ENCODE peak calls at places on chromosome 5, in seven cellular contexts. B is fibroblast of the aortic adventitia, R is AG04450, P is cardiac muscle cell, M is pancreas, T is B cell, S is endothelial cell. F is an unnamed sample.

GRCh38 chr5:56440871-56441740 is 208.0 kb upstream of the ANKRD55 start:
- DNase-seq in B (peak), P (no peak), T (no peak), S (no peak), M (no peak), R (peak), F (peak)

GRCh38 chr5:65871182-65871581 is 55.2 kb upstream of the ERBIN start:
- DNase-seq in T (no peak), R (no peak), S (no peak), B (peak), P (no peak), M (no peak), F (no peak)

GRCh38 chr5:58066557-58066956 is 393.3 kb downstream of the PLK2 start:
- DNase-seq in B (no peak), S (no peak), P (no peak), M (no peak), T (no peak), R (no peak), F (no peak)

GRCh38 chr5:121993191-121993590 is 31.4 kb downstream of the SRFBP1 start:
- DNase-seq in B (no peak), M (no peak), S (no peak), T (no peak), P (no peak), R (no peak), F (no peak)

GRCh38 chr5:54526604-54527359 is 9.2 kb downstream of the SNX18 start:
- DNase-seq in M (no peak), R (no peak), P (no peak), T (no peak), S (no peak), B (no peak), F (no peak)

GRCh38 chr5:172820046-172820767 is 13.8 kb upstream of the ERGIC1 start:
- DNase-seq in P (no peak), B (peak), S (no peak), T (no peak), M (no peak), R (no peak), F (peak)

GRCh38 chr5:177297922-177298321 is 5.6 kb downstream of the RAB24 start:
- DNase-seq in T (no peak), P (no peak), S (no peak), M (no peak), R (no peak), B (no peak), F (no peak)

GRCh38 chr5:72133212-72133990 is 26.1 kb downstream of the MAP1B start:
- DNase-seq in P (no peak), M (no peak), T (no peak), S (no peak), R (no peak), B (peak), F (no peak)

GRCh38 chr5:17394086-17394485 is 103.9 kb upstream of the TAF11L2 start:
- DNase-seq in R (no peak), T (no peak), B (no peak), S (no peak), M (no peak), P (no peak), F (no peak)

GRCh38 chr5:159732220-159732619 is 184.1 kb upstream of the ADRA1B start:
- DNase-seq in S (no peak), B (no peak), T (no peak), P (no peak), R (no peak), M (no peak), F (no peak)

GRCh38 chr5:32217886-32218396 is 43.8 kb upstream of the GOLPH3 start:
- DNase-seq in S (no peak), B (peak), T (no peak), P (peak), M (no peak), R (no peak), F (peak)

GRCh38 chr5:168227973-168228615 is 63.4 kb upstream of the WWC1 start:
- DNase-seq in M (no peak), P (no peak), R (no peak), S (no peak), T (no peak), B (peak), F (no peak)

GRCh38 chr5:80569961-80570786 is at the start of gene ANKRD34B:
- DNase-seq in R (no peak), B (no peak), P (peak), T (peak), M (no peak), S (peak), F (no peak)

GRCh38 chr5:139108056-139108811 is 89.9 kb downstream of the SIL1 start:
- DNase-seq in B (peak), R (no peak), T (no peak), P (no peak), M (peak), S (no peak), F (no peak)

GRCh38 chr5:73381587-73382411 is 66.8 kb downstream of the FOXD1 start:
- DNase-seq in M (no peak), R (no peak), T (peak), B (no peak), S (no peak), P (no peak), F (no peak)

GRCh38 chr5:128403350-128403749 is 134.7 kb downstream of the FBN2 start:
- DNase-seq in M (no peak), R (no peak), T (no peak), S (no peak), B (no peak), P (no peak), F (no peak)

GRCh38 chr5:122849746-122850145 is 4.3 kb downstream of the SNX24 start:
- DNase-seq in S (no peak), R (no peak), P (peak), M (no peak), B (peak), T (no peak), F (no peak)

GRCh38 chr5:19920761-19921160 is 67.2 kb downstream of the CDH18 start:
- DNase-seq in M (no peak), P (no peak), B (peak), T (no peak), R (no peak), S (no peak), F (no peak)

GRCh38 chr5:37834542-37835399 is 5.1 kb downstream of the GDNF start:
- DNase-seq in T (peak), R (no peak), P (peak), M (no peak), B (no peak), S (peak), F (no peak)

GRCh38 chr5:127705120-127705892 is 2.1 kb downstream of the CCDC192 start:
- DNase-seq in P (no peak), B (peak), T (no peak), R (peak), S (no peak), M (no peak), F (no peak)

GRCh38 chr5:128498844-128499455 is 39.1 kb downstream of the FBN2 start:
- DNase-seq in M (no peak), P (peak), T (no peak), S (peak), B (peak), R (peak), F (peak)

GRCh38 chr5:164341056-164341619 is 835.7 kb downstream of the MAT2B start:
- DNase-seq in R (no peak), B (peak), S (no peak), P (no peak), T (no peak), M (no peak), F (no peak)

GRCh38 chr5:167578977-167579700 is 712.3 kb upstream of the WWC1 start:
- DNase-seq in P (no peak), S (no peak), T (no peak), B (peak), M (no peak), R (no peak), F (no peak)

GRCh38 chr5:181219262-181220177 is 3.6 kb upstream of the TRIM41 start:
- DNase-seq in P (no peak), R (no peak), S (no peak), M (no peak), T (no peak), B (no peak), F (no peak)

GRCh38 chr5:124905256-124905655 is 158.8 kb upstream of the ZNF608 start:
- DNase-seq in S (no peak), R (no peak), B (no peak), P (no peak), T (no peak), M (no peak), F (no peak)

GRCh38 chr5:180208435-180209081 is 453 bp downstream of the RASGEF1C start:
- DNase-seq in R (no peak), P (peak), T (no peak), M (no peak), S (no peak), B (no peak), F (no peak)

GRCh38 chr5:56402273-56403223 is 169.4 kb upstream of the ANKRD55 start:
- DNase-seq in M (no peak), B (no peak), S (no peak), P (peak), T (no peak), R (no peak), F (no peak)

GRCh38 chr5:53430618-53431252 is 49.7 kb upstream of the FST start:
- DNase-seq in S (no peak), T (no peak), B (peak), M (no peak), R (no peak), P (peak), F (no peak)

GRCh38 chr5:141373673-141374317 is at the start of gene PCDHGA6:
- DNase-seq in M (no peak), T (no peak), P (no peak), B (peak), S (no peak), R (no peak), F (no peak)
- TF ChIP-seq CTCF in M (no peak), T (peak), P (peak), B (peak), S (no peak), R (peak), F (no peak)

GRCh38 chr5:93899026-93899600 is 157.7 kb upstream of the POU5F2 start:
- DNase-seq in R (no peak), T (no peak), M (no peak), S (no peak), B (no peak), P (no peak), F (no peak)
- TF ChIP-seq CTCF in R (peak), T (peak), M (peak), S (peak), B (peak), P (peak), F (no peak)

DNA sequence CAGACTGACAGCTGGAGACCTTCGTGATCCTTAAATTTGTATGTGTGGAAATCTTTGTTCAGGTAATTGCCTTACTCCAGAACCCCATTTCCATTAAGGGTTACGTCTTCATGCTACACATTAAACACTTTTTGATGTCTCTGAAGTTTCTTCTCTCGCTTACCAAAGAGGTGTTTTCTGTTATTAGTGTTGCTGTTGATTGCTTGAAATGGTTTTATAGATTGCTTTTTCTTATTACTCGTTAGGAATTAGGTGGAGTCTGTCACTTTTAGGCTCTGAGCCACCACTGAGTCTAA is 62.3 kb upstream of the PPARGC1B start:
- DNase-seq in M (no peak), B (no peak), R (no peak), S (no peak), T (no peak), P (no peak), F (no peak)
- TF ChIP-seq CTCF in M (no peak), B (no peak), R (no peak), S (peak), T (peak), P (no peak), F (peak)

GRCh38 chr5:41410737-41411136 is 99.7 kb downstream of the PLCXD3 start:
- DNase-seq in T (no peak), R (no peak), M (no peak), P (no peak), S (no peak), B (no peak), F (no peak)
- TF ChIP-seq CTCF in T (no peak), R (no peak), M (no peak), P (no peak), S (no peak), B (no peak), F (no peak)

GRCh38 chr5:68849103-68849502 is 244.7 kb upstream of the SLC30A5 start:
- DNase-seq in B (no peak), M (no peak), R (no peak), S (no peak), P (no peak), T (no peak), F (no peak)
- TF ChIP-seq CTCF in B (no peak), M (no peak), R (no peak), S (no peak), P (no peak), T (no peak), F (no peak)

GRCh38 chr5:21711854-21712752 is 1141.0 kb downstream of the CDH12 start:
- DNase-seq in B (no peak), P (peak), T (no peak), R (no peak), S (no peak), M (no peak), F (no peak)

GRCh38 chr5:21709766-21710165 is 1143.4 kb downstream of the CDH12 start:
- DNase-seq in S (no peak), T (no peak), B (no peak), M (no peak), P (no peak), R (no peak), F (no peak)
- TF ChIP-seq CTCF in S (no peak), T (no peak), B (no peak), M (no peak), P (no peak), R (no peak), F (no peak)

GRCh38 chr5:78648359-78649219 is at the start of gene LHFPL2:
- DNase-seq in T (peak), B (peak), M (peak), P (peak), S (peak), R (no peak), F (peak)

GRCh38 chr5:78649816-78650561 is 1.4 kb upstream of the LHFPL2 start:
- DNase-seq in T (no peak), R (no peak), B (peak), P (no peak), M (no peak), S (no peak), F (no peak)

GRCh38 chr5:78649220-78649700 is 688 bp upstream of the LHFPL2 start:
- DNase-seq in R (no peak), P (no peak), M (no peak), T (no peak), B (peak), S (no peak), F (peak)

GRCh38 chr5:78647411-78647818 is 1.2 kb downstream of the LHFPL2 start:
- DNase-seq in P (peak), T (peak), S (peak), B (peak), M (peak), R (no peak), F (peak)

GRCh38 chr5:78647838-78648358 is 674 bp downstream of the LHFPL2 start:
- DNase-seq in B (peak), S (peak), R (no peak), P (peak), T (peak), M (peak), F (peak)
- TF ChIP-seq CTCF in B (no peak), S (no peak), R (peak), P (no peak), T (no peak), M (no peak), F (no peak)

GRCh38 chr5:145347026-145347616 is 488.0 kb downstream of the PRELID2 start:
- DNase-seq in R (peak), T (no peak), M (no peak), B (peak), S (peak), P (peak), F (no peak)
- TF ChIP-seq CTCF in R (peak), T (no peak), M (peak), B (peak), S (peak), P (peak), F (peak)

DNA sequence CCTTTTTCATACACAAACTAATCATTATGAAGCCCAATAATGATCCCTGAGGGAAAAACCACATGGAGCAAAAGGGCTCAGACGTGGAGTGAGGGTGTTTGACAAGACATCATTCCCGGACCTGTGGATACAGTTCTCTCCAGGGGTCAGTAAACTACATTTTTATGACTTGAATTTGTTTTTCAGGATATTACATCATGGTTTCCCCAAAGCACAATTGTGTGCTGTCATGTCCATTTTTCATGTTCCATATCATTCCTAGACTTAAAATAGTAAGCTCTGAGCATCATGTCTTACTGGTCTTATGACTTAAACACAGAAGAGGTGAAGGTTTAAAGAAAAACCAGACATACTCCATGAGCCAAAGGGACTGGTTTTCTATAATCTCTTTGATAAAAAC is 234.4 kb downstream of the PCSK1 start:
- DNase-seq in M (no peak), B (peak), P (no peak), S (no peak), R (no peak), T (no peak), F (no peak)
- TF ChIP-seq CTCF in M (no peak), B (no peak), P (no peak), S (no peak), R (no peak), T (no peak), F (no peak)

F was measured in colonic mucosa.